ENCODE peak calls at places on chromosomes 16 and 17, in five cellular contexts. One of them, this sample, is unnamed.

GRCh38 chr17:75864448-75864871 is 9.3 kb upstream of the WBP2 start:
- ATAC-seq in right lobe of liver: peak
- ATAC-seq in A549: peak
- ATAC-seq in upper lobe of left lung: peak
- ATAC-seq in body of pancreas: peak
- ATAC-seq in this sample: peak

GRCh38 chr17:68424861-68425260 is 32.4 kb downstream of the WIPI1 start:
- ATAC-seq in upper lobe of left lung: peak
- ATAC-seq in right lobe of liver: no peak
- ATAC-seq in body of pancreas: no peak
- ATAC-seq in A549: no peak
- ATAC-seq in this sample: no peak

GRCh38 chr17:83103200-83103937 is 24.0 kb downstream of the METRNL start:
- ATAC-seq in A549: peak
- ATAC-seq in upper lobe of left lung: no peak
- ATAC-seq in body of pancreas: no peak
- ATAC-seq in right lobe of liver: no peak
- ATAC-seq in this sample: no peak

GRCh38 chr17:14833201-14833773 is 431.8 kb downstream of the PMP22 start:
- ATAC-seq in body of pancreas: no peak
- ATAC-seq in upper lobe of left lung: no peak
- ATAC-seq in right lobe of liver: no peak
- ATAC-seq in A549: no peak
- ATAC-seq in this sample: no peak

GRCh38 chr17:67245694-67246397 is 850 bp upstream of the HELZ start:
- ATAC-seq in body of pancreas: peak
- ATAC-seq in upper lobe of left lung: peak
- ATAC-seq in right lobe of liver: peak
- ATAC-seq in A549: peak
- ATAC-seq in this sample: peak

GRCh38 chr17:73722163-73722562 is 77.9 kb upstream of the SDK2 start:
- ATAC-seq in upper lobe of left lung: no peak
- ATAC-seq in right lobe of liver: no peak
- ATAC-seq in body of pancreas: no peak
- ATAC-seq in A549: no peak
- ATAC-seq in this sample: no peak

GRCh38 chr16:50354629-50355456 is 13.9 kb downstream of the BRD7 start:
- ATAC-seq in A549: no peak
- ATAC-seq in upper lobe of left lung: no peak
- ATAC-seq in right lobe of liver: no peak
- ATAC-seq in body of pancreas: no peak
- ATAC-seq in this sample: no peak

GRCh38 chr16:87216148-87216823 is 100.9 kb downstream of the C16orf95 start:
- ATAC-seq in body of pancreas: no peak
- ATAC-seq in upper lobe of left lung: no peak
- ATAC-seq in A549: no peak
- ATAC-seq in right lobe of liver: no peak
- ATAC-seq in this sample: no peak

DNA sequence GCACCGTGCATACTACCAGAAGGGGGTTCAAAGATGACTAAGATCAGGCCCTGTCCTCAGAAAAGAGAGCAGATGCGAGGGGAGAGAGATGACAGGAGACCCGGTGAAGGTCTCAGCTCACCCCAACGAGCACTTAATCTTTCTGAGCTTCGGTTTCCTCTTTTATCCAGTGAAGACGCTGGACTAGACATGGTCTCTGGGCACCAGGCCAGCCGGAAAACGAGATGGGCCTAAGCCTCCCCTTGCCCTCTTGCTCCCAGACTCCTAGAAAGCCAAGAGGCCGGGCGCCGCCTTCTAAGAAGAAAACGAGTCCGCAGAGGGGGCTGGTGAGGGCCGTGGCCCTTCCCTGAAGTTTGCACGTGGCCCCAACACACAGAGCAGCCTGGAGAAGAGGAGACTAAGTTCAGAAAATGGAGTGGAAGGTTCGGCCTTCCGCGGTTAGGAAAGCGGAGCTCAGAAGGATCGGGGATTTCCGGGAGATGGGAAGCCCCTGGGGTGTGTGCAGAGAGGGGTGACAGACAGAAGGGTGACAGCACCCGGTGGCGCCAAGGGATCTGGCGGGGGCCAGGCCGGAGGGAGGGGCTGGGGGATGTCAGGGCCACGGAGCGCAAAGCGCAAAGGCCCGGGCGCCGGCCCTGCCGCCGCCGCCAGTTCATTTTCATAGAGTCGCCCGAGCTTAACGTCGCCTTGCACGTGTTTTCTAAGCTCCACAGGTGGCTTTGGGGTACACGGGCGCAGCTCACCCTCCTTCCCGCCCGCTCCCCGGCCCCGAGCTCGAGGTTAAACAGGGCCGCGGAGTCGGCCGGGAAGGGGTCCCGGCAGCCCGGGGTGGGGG is 42.1 kb upstream of the BHLHA9 start:
- ATAC-seq in right lobe of liver: peak
- ATAC-seq in A549: no peak
- ATAC-seq in body of pancreas: no peak
- ATAC-seq in upper lobe of left lung: no peak
- ATAC-seq in this sample: no peak
- TF ChIP-seq POLR2A in right lobe of liver: no peak
- TF ChIP-seq POLR2A in A549: no peak
- TF ChIP-seq POLR2A in body of pancreas: no peak
- TF ChIP-seq POLR2A in upper lobe of left lung: no peak
- TF ChIP-seq POLR2A in this sample: no peak

DNA sequence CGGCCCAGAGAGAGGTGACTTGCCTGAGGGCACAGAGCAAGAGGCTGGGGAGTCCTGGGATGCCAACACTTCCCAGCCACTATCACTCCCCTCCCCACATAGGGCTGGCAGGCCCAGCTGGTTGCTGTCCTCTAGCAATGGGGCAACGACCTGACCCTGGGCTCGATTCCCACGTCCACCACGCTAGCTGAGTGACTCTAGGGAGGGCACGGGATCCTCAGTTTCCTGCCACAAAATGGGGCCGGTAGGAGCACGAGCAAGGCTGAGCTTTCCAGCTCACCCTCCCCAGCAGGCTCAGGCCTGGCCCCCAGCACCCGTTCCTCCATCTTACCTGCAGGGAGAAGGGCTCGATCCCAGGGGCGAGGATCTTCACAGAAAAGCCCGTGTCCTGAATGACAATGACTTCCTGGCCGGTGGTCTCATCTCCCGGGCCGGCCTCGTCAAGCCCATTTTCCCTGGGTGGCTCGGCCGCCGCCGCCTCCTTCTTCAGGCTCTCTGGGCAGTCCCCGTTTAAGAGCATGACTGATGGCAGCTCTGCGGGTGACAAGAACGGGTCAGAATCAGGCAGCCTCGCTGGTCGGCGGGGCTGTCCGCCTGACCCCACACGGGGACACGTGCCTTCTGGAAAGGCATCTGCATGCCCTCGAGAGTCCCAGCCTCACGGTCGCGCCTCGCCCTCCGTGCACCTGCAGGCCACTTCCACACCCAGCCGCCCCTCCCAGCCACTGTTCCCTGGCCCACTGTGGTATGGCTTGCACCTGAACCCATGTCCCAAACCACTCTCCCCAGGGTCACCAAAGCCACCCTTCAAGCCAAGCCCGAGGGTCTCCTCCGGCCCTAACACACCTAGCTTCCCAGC is 7.3 kb downstream of the CLUH start:
- ATAC-seq in A549: no peak
- ATAC-seq in upper lobe of left lung: no peak
- ATAC-seq in body of pancreas: no peak
- ATAC-seq in right lobe of liver: peak
- ATAC-seq in this sample: no peak
- TF ChIP-seq POLR2A in A549: no peak
- TF ChIP-seq POLR2A in upper lobe of left lung: no peak
- TF ChIP-seq POLR2A in body of pancreas: no peak
- TF ChIP-seq POLR2A in right lobe of liver: no peak
- TF ChIP-seq POLR2A in this sample: no peak

GRCh38 chr17:31531336-31532160 is 140.1 kb downstream of the RAB11FIP4 start:
- ATAC-seq in A549: no peak
- ATAC-seq in upper lobe of left lung: no peak
- ATAC-seq in right lobe of liver: no peak
- ATAC-seq in body of pancreas: no peak
- ATAC-seq in this sample: no peak

GRCh38 chr17:31529841-31530251 is 138.4 kb downstream of the RAB11FIP4 start:
- ATAC-seq in upper lobe of left lung: no peak
- ATAC-seq in right lobe of liver: no peak
- ATAC-seq in A549: no peak
- ATAC-seq in body of pancreas: no peak
- ATAC-seq in this sample: no peak

GRCh38 chr17:31532526-31532925 is 141.1 kb downstream of the RAB11FIP4 start:
- ATAC-seq in upper lobe of left lung: no peak
- ATAC-seq in A549: no peak
- ATAC-seq in right lobe of liver: no peak
- ATAC-seq in body of pancreas: no peak
- ATAC-seq in this sample: no peak

GRCh38 chr17:31532161-31532515 is 140.7 kb downstream of the RAB11FIP4 start:
- ATAC-seq in right lobe of liver: no peak
- ATAC-seq in body of pancreas: no peak
- ATAC-seq in A549: no peak
- ATAC-seq in upper lobe of left lung: no peak
- ATAC-seq in this sample: no peak

DNA sequence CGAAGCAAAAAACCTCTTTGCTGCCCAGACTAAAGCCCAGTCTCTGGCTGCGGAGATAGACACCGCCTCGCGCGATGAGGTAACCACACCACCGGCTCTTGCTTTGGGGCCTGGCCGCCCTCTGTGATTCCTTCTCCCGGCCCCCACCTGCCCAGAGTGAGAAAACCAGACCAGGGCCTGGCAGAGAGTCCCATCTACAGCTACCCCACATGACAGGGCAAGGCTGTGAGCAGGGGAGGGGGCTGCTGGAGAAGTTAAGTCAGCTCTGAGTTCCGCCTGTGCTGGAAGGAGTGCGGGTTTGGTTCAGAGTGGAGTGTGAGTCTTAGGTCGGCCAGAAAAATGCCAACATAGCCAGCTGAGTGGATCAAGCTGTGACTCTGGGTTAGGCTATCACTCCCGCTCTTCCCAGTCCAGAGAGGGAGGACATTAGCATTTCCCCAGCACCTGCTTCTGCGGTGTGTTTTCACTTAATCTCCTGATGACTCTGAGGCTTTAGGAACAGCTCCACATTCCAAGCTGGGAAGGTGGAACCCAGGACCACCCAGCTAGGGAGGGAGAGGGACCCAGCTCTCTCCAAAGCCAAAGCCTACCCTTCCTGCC is 139.0 kb downstream of the RAB11FIP4 start:
- ATAC-seq in A549: no peak
- ATAC-seq in body of pancreas: no peak
- ATAC-seq in right lobe of liver: no peak
- ATAC-seq in upper lobe of left lung: no peak
- ATAC-seq in this sample: no peak
- TF ChIP-seq POLR2A in A549: no peak
- TF ChIP-seq POLR2A in body of pancreas: no peak
- TF ChIP-seq POLR2A in right lobe of liver: no peak
- TF ChIP-seq POLR2A in upper lobe of left lung: no peak
- TF ChIP-seq POLR2A in this sample: no peak

GRCh38 chr16:4253394-4254150 is 11.7 kb upstream of the SRL start:
- ATAC-seq in A549: peak
- ATAC-seq in right lobe of liver: peak
- ATAC-seq in body of pancreas: peak
- ATAC-seq in upper lobe of left lung: peak
- ATAC-seq in this sample: peak
- TF ChIP-seq POLR2A in A549: peak
- TF ChIP-seq POLR2A in right lobe of liver: peak
- TF ChIP-seq POLR2A in body of pancreas: peak
- TF ChIP-seq POLR2A in upper lobe of left lung: peak
- TF ChIP-seq POLR2A in this sample: peak

DNA sequence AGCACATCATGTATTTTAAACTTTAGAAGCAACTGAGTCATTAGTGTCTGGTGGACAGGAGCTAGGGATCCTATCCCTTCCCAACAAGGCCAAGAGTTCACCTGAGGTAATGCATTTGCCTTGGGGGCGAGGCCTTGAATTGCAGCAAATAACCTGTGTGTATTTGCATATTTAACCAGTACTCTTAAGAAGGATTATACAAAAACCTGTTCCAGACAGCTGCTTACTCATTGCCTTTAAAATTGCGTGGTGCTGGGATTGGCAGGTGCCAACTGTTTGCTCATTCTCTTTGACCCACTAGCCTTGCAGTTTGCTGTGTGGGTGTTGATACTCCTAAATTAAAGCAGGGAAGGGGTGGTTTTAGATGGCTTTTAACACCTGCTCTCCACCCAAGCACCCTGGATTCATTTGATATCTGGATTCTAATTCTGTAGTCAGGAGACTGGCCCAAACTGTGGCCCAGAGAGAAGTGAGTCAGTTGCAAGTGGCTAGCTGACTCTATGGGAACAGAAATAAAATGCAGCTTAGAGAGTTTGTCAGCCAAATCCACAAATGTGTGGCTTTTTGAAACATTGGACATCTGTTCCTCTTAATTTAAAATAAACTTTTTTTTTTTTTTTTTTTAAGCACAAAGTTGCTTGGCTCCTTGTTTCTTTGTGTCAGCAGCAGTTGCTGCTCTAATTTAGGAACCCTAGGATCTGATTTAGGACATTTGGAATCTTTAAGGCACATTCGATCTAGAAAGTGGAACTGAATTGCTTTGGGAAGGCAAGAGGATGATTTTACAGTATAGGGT is 47.0 kb downstream of the TUBD1 start:
- ATAC-seq in upper lobe of left lung: peak
- ATAC-seq in body of pancreas: peak
- ATAC-seq in right lobe of liver: peak
- ATAC-seq in A549: peak
- ATAC-seq in this sample: peak
- TF ChIP-seq POLR2A in upper lobe of left lung: no peak
- TF ChIP-seq POLR2A in body of pancreas: no peak
- TF ChIP-seq POLR2A in right lobe of liver: peak
- TF ChIP-seq POLR2A in A549: no peak
- TF ChIP-seq POLR2A in this sample: no peak

GRCh38 chr17:40100419-40100668 is at the start of gene NR1D1:
- ATAC-seq in A549: no peak
- ATAC-seq in right lobe of liver: peak
- ATAC-seq in body of pancreas: no peak
- ATAC-seq in upper lobe of left lung: no peak
- ATAC-seq in this sample: no peak

GRCh38 chr17:40099627-40100418 is 566 bp downstream of the NR1D1 start:
- ATAC-seq in upper lobe of left lung: peak
- ATAC-seq in body of pancreas: no peak
- ATAC-seq in right lobe of liver: no peak
- ATAC-seq in A549: peak
- ATAC-seq in this sample: no peak

GRCh38 chr17:40098846-40099626 is 1.4 kb downstream of the NR1D1 start:
- ATAC-seq in body of pancreas: peak
- ATAC-seq in right lobe of liver: peak
- ATAC-seq in A549: peak
- ATAC-seq in upper lobe of left lung: peak
- ATAC-seq in this sample: peak

GRCh38 chr17:40101367-40102210 is 1.2 kb upstream of the NR1D1 start:
- ATAC-seq in upper lobe of left lung: no peak
- ATAC-seq in right lobe of liver: no peak
- ATAC-seq in body of pancreas: no peak
- ATAC-seq in A549: no peak
- ATAC-seq in this sample: no peak

GRCh38 chr17:40100669-40101366 is 429 bp upstream of the NR1D1 start:
- ATAC-seq in right lobe of liver: peak
- ATAC-seq in upper lobe of left lung: peak
- ATAC-seq in body of pancreas: peak
- ATAC-seq in A549: peak
- ATAC-seq in this sample: peak
- TF ChIP-seq POLR2A in right lobe of liver: peak
- TF ChIP-seq POLR2A in upper lobe of left lung: no peak
- TF ChIP-seq POLR2A in body of pancreas: no peak
- TF ChIP-seq POLR2A in A549: no peak
- TF ChIP-seq POLR2A in this sample: no peak

GRCh38 chr16:65781855-65782254 is 584.6 kb upstream of the CDH5 start:
- ATAC-seq in upper lobe of left lung: no peak
- ATAC-seq in A549: no peak
- ATAC-seq in body of pancreas: no peak
- ATAC-seq in right lobe of liver: no peak
- ATAC-seq in this sample: no peak
- TF ChIP-seq POLR2A in upper lobe of left lung: no peak
- TF ChIP-seq POLR2A in A549: no peak
- TF ChIP-seq POLR2A in body of pancreas: no peak
- TF ChIP-seq POLR2A in right lobe of liver: no peak
- TF ChIP-seq POLR2A in this sample: no peak

This sample was measured in gastroesophageal sphincter.